ENCODE peak calls at places on chromosomes 1 and 21, in six cellular contexts. R, N, H, T, V and L are unnamed samples.

GRCh38 chr1:100538935-100539835 is 1.2 kb downstream of the GPR88 start:
- DNase-seq in H (peak), N (no peak), T (peak), R (peak), V (no peak), L (no peak)

GRCh38 chr21:34530264-34530663 is 18.3 kb upstream of the KCNE1 start:
- DNase-seq in V (peak), H (no peak), N (peak), R (no peak), T (no peak), L (no peak)

GRCh38 chr1:176543360-176544136 is 80.6 kb downstream of the PAPPA2 start:
- DNase-seq in H (no peak), T (no peak), V (peak), R (no peak), N (no peak), L (no peak)

GRCh38 chr1:232450626-232451025 is 179.3 kb downstream of the SIPA1L2 start:
- DNase-seq in V (no peak), H (no peak), N (no peak), T (no peak), R (no peak), L (no peak)

GRCh38 chr1:230495891-230496385 is 69.8 kb upstream of the PGBD5 start:
- DNase-seq in H (no peak), R (no peak), N (no peak), V (no peak), T (no peak), L (no peak)

GRCh38 chr1:3501856-3502665 is 47.6 kb downstream of the ARHGEF16 start:
- DNase-seq in V (peak), T (peak), H (peak), R (peak), N (peak), L (peak)

GRCh38 chr1:22418852-22419480 is 32.7 kb upstream of the ZBTB40 start:
- DNase-seq in T (no peak), N (peak), H (no peak), R (no peak), V (peak), L (no peak)

GRCh38 chr1:25017436-25018109 is 87.5 kb upstream of the RUNX3 start:
- DNase-seq in R (no peak), N (peak), V (peak), T (no peak), H (peak), L (no peak)

GRCh38 chr1:41918450-41919043 is at the start of gene HIVEP3:
- DNase-seq in R (peak), T (no peak), N (no peak), V (peak), H (peak), L (no peak)

GRCh38 chr1:4081806-4082645 is 182.0 kb upstream of the C1orf174 start:
- DNase-seq in N (no peak), R (no peak), V (no peak), H (no peak), T (peak), L (no peak)

GRCh38 chr1:14413809-14414208 is 184.7 kb upstream of the KAZN start:
- DNase-seq in H (no peak), N (no peak), R (no peak), T (no peak), V (peak), L (no peak)

GRCh38 chr1:14412235-14412634 is 186.2 kb upstream of the KAZN start:
- DNase-seq in V (no peak), R (no peak), T (no peak), H (no peak), N (no peak), L (no peak)

GRCh38 chr1:14420686-14421085 is 177.8 kb upstream of the KAZN start:
- DNase-seq in H (no peak), N (no peak), R (no peak), V (no peak), T (no peak), L (no peak)

GRCh38 chr1:14415396-14415795 is 183.1 kb upstream of the KAZN start:
- DNase-seq in R (no peak), N (no peak), H (peak), V (no peak), T (no peak), L (no peak)
- TF ChIP-seq CTCF in R (no peak), N (no peak), H (peak), V (peak), T (no peak), L (no peak)

DNA sequence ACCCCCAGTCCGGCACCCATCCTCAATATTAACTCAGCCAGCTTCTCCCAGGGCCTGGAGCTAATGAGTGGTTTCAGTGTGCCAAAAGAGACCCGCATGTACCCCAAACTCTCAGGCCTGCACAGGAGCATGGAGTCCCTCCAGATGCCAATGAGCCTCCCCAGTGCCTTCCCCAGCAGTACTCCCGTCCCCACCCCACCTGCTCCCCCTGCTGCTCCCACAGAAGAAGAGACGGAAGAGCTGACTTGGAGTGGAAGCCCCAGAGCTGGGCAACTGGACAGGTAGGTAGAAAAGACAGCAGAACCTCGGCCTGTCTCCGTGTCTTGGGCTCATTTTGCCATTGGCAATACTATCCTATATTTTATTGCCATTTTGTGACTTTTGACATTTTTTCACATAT is 45.4 kb upstream of the IPO9 start:
- DNase-seq in H (no peak), N (no peak), V (no peak), T (no peak), R (no peak), L (no peak)
- TF ChIP-seq CTCF in H (peak), N (peak), V (no peak), T (no peak), R (no peak), L (peak)

GRCh38 chr1:243499248-243499647 is 243.4 kb downstream of the SDCCAG8 start:
- DNase-seq in T (no peak), H (no peak), R (no peak), V (no peak), N (no peak), L (no peak)

GRCh38 chr1:243500506-243500905 is 244.7 kb downstream of the SDCCAG8 start:
- DNase-seq in V (no peak), H (no peak), R (no peak), T (no peak), N (no peak), L (no peak)

GRCh38 chr1:243497939-243498681 is 242.3 kb downstream of the SDCCAG8 start:
- DNase-seq in H (no peak), V (no peak), N (no peak), T (no peak), R (no peak), L (no peak)

GRCh38 chr1:243501002-243501401 is 245.2 kb downstream of the SDCCAG8 start:
- DNase-seq in R (no peak), H (no peak), N (peak), V (peak), T (no peak), L (no peak)

GRCh38 chr1:243499711-243500110 is 243.9 kb downstream of the SDCCAG8 start:
- DNase-seq in N (no peak), R (no peak), T (no peak), H (no peak), V (no peak), L (no peak)
- TF ChIP-seq CTCF in N (no peak), R (no peak), T (no peak), H (no peak), V (no peak), L (no peak)

DNA sequence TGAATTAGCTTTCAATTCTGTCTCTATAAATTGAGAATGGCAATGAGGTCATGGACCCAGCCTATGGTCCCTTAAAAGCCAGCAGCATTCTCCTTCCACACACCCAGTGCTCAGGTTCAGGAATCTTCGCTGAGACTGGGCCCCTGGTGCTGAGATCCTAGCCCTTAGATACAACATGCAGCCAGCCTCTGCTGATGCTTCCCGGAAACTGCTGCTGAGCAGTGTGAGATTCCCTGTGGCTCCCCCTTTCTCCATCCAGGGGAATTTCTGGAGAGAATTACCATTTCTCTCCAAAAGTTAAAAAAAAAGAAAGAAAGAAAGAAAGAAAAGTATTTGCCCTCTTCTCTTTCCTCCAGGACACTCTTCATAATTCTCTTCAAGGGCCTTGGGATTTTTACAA is 31.7 kb upstream of the RALGPS2 start:
- DNase-seq in N (no peak), T (no peak), R (no peak), H (peak), V (no peak), L (no peak)
- TF ChIP-seq CTCF in N (peak), T (no peak), R (no peak), H (peak), V (peak), L (peak)